ENCODE peak calls at places on chromosomes 3 and 15, in six cellular contexts. A, B, N, R, V and E are unnamed samples.

GRCh38 chr3:194494951-194495374 is 8.2 kb upstream of the ATP13A3 start:
- DNase-seq in N (no peak), B (no peak), A (no peak), V (peak), R (no peak), E (no peak)

GRCh38 chr15:58865420-58865880 is 68.0 kb downstream of the SLTM start:
- DNase-seq in B (no peak), A (no peak), R (no peak), N (no peak), V (peak), E (no peak)

GRCh38 chr15:66956672-66957540 is 108.5 kb upstream of the SMAD3 start:
- DNase-seq in A (no peak), B (no peak), V (no peak), N (no peak), R (no peak), E (no peak)

GRCh38 chr3:139538733-139539132 is 809 bp downstream of the RBP1 start:
- DNase-seq in V (no peak), A (peak), R (no peak), N (no peak), B (no peak), E (no peak)

GRCh38 chr15:93861413-93861812 is 369.9 kb upstream of the MCTP2 start:
- DNase-seq in N (no peak), V (no peak), A (no peak), B (no peak), R (no peak), E (no peak)

GRCh38 chr3:133474251-133474801 is 74.5 kb downstream of the BFSP2 start:
- DNase-seq in N (no peak), A (peak), R (no peak), B (no peak), V (no peak), E (no peak)

GRCh38 chr3:127535901-127536817 is 54.4 kb downstream of the TPRA1 start:
- DNase-seq in R (no peak), N (no peak), A (no peak), V (no peak), B (no peak), E (no peak)

GRCh38 chr3:33060609-33061337 is 36.2 kb downstream of the GLB1 start:
- DNase-seq in A (no peak), V (no peak), R (no peak), B (no peak), N (no peak), E (no peak)

GRCh38 chr3:196662711-196663571 is 23.4 kb downstream of the NRROS start:
- DNase-seq in A (peak), R (no peak), V (no peak), N (no peak), B (peak), E (no peak)

GRCh38 chr3:87088984-87089841 is 98.3 kb upstream of the VGLL3 start:
- DNase-seq in B (peak), R (peak), V (no peak), N (no peak), A (peak), E (no peak)

GRCh38 chr15:48962662-48963523 is 826 bp downstream of the SHC4 start:
- DNase-seq in A (peak), N (no peak), V (no peak), B (no peak), R (no peak), E (peak)

GRCh38 chr15:40051616-40052415 is 12.8 kb upstream of the SRP14 start:
- DNase-seq in R (no peak), B (peak), A (no peak), N (no peak), V (no peak), E (no peak)

GRCh38 chr3:122560680-122561079 is 3.4 kb downstream of the PARP9 start:
- DNase-seq in N (peak), B (peak), V (peak), A (peak), R (peak), E (peak)

GRCh38 chr3:161305095-161305991 is 66.0 kb downstream of the SPTSSB start:
- DNase-seq in A (peak), B (peak), R (peak), V (no peak), N (no peak), E (peak)

GRCh38 chr3:46300461-46300789 is 53.5 kb upstream of the CCR2 start:
- DNase-seq in R (no peak), A (no peak), V (no peak), N (no peak), B (no peak), E (no peak)

DNA sequence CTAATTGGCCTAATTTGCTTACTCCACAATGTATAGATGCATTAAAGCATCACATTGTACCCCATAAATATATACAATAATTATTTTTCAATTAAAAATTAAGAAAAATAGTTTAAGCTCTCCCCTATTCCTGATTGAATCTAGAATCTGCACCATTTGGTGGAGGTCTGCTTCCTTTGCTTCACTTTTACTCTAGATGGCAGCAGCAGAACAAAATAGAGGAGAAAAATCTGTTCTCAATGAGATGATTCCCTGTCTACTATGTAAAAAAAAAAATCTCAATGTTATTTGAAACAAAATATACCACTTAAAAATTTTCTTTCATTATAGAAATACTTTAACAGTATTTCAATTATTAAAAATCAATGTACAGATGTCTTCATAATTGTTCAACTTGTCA is 109.6 kb upstream of the FXR1 start:
- DNase-seq in B (peak), V (peak), N (no peak), A (peak), R (no peak), E (peak)
- TF ChIP-seq BHLHE40 in B (no peak), V (no peak), N (no peak), A (no peak), R (no peak), E (no peak)

DNA sequence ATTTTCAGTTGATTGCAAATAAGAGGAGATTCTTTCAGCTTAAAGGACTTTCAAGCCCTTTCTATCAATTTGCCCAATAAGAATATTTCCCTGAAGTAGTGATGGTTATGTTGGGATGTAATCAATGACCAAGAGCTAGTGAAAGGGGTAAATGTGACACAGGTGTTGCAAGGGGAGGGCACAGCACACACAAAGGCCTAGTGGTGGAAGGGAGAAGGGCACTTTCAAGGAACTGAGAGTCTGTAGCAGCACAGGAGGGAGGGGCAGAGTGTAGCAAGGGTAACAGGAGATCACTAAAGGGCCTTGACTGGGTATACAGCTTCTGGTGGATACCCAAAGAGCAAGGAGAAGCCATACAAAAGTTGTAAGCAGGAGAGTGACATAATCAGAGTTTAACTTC is 217.8 kb upstream of the ARHGEF26 start:
- DNase-seq in B (no peak), A (no peak), R (no peak), V (no peak), N (no peak), E (peak)
- TF ChIP-seq BHLHE40 in B (no peak), A (no peak), R (no peak), V (no peak), N (no peak), E (no peak)

DNA sequence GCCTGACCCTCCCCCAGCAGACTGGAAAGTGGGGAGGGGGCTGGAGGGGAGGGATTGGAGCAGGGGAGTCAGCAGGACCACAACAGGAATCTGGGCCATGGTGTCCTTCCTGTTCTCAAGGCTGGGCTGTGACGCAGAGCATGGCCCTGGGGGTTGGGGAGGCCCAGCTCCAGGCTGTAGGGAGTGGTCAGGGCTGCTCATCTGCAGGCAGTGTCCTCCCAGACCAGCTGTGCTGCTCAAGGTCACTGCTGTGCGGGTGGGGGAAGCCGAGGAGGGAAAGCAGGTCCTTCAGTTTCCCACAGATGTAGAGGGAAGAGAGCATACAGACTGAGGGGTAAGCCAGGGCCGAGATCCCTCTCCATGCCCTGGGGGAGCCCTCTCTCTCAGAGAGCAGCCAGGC is 40.7 kb downstream of the CYP11A1 start:
- DNase-seq in B (no peak), N (no peak), R (no peak), V (no peak), A (peak), E (no peak)
- TF ChIP-seq BHLHE40 in B (no peak), N (no peak), R (no peak), V (no peak), A (no peak), E (no peak)

GRCh38 chr15:90001062-90001682 is at the start of gene ZNF710:
- DNase-seq in R (peak), N (no peak), V (no peak), B (peak), A (peak), E (peak)

GRCh38 chr15:90003736-90004135 is 2.6 kb downstream of the ZNF710 start:
- DNase-seq in V (no peak), A (no peak), N (no peak), B (no peak), R (no peak), E (no peak)

GRCh38 chr15:90004252-90004651 is 3.1 kb downstream of the ZNF710 start:
- DNase-seq in A (no peak), B (no peak), R (no peak), V (no peak), N (no peak), E (no peak)

GRCh38 chr15:90001683-90002427 is 731 bp downstream of the ZNF710 start:
- DNase-seq in V (peak), B (peak), A (peak), R (peak), N (no peak), E (peak)

GRCh38 chr15:90002428-90002844 is 1.3 kb downstream of the ZNF710 start:
- DNase-seq in R (peak), B (peak), N (no peak), A (peak), V (no peak), E (peak)
- TF ChIP-seq BHLHE40 in R (no peak), B (no peak), N (no peak), A (no peak), V (no peak), E (no peak)

GRCh38 chr3:49025005-49025792 is 3.3 kb downstream of the NDUFAF3 start:
- DNase-seq in R (no peak), A (no peak), V (no peak), N (no peak), B (no peak), E (no peak)
- TF ChIP-seq BHLHE40 in R (no peak), A (no peak), V (no peak), N (peak), B (peak), E (no peak)

GRCh38 chr3:172135766-172136729 is 96.7 kb downstream of the FNDC3B start:
- DNase-seq in R (no peak), N (no peak), B (peak), A (peak), V (no peak), E (no peak)
- TF ChIP-seq BHLHE40 in R (no peak), N (no peak), B (no peak), A (no peak), V (no peak), E (no peak)

DNA sequence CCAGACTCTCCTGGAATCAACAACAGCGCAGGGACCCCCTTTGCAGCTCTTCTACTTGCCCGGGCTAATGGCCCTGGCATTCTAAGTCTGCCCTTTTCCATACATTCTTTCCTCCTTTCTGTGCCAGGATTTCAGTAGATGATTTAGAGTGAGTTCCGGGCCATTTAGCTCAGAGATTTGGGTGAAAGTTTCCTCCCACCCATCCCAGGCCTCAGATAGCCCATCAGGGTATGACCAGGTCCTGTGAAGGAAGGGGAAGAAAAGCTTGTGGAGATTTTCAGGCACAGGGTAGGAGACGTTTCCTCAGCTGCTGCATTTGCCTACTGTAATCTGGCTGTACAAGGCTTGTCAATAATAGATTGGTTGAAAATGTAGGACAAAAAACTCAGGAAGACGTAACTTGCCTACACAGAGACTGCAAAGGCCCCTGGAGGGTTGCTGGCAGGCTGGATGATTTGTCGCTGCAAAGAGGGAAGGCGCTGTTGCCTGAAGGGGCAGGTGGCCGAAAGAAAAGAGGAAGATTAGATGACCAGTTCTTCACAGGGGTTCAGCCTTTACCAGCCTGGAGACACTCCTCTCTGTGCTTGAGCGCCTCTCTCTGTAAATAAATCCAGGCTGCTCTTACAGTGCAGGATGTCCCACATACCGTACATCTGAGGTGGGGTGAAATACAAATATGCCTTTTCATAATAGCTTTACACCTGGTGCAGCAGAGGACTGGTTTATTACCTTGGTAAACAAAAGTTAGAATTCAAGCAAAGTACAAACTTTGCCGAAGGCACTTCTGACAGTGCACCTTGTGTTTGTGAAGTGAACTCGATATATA is 63.4 kb upstream of the BCL6 start:
- DNase-seq in A (no peak), N (no peak), B (no peak), R (no peak), V (peak), E (no peak)
- TF ChIP-seq BHLHE40 in A (no peak), N (no peak), B (no peak), R (no peak), V (no peak), E (no peak)

GRCh38 chr15:45831787-45832186 is 197.0 kb downstream of the SQOR start:
- DNase-seq in R (no peak), V (no peak), A (no peak), B (no peak), N (no peak), E (no peak)

GRCh38 chr15:45834622-45835021 is 199.8 kb downstream of the SQOR start:
- DNase-seq in N (no peak), B (no peak), V (no peak), R (no peak), A (no peak), E (no peak)

GRCh38 chr15:45827275-45827674 is 192.4 kb downstream of the SQOR start:
- DNase-seq in N (no peak), B (no peak), A (no peak), V (peak), R (no peak), E (no peak)

DNA sequence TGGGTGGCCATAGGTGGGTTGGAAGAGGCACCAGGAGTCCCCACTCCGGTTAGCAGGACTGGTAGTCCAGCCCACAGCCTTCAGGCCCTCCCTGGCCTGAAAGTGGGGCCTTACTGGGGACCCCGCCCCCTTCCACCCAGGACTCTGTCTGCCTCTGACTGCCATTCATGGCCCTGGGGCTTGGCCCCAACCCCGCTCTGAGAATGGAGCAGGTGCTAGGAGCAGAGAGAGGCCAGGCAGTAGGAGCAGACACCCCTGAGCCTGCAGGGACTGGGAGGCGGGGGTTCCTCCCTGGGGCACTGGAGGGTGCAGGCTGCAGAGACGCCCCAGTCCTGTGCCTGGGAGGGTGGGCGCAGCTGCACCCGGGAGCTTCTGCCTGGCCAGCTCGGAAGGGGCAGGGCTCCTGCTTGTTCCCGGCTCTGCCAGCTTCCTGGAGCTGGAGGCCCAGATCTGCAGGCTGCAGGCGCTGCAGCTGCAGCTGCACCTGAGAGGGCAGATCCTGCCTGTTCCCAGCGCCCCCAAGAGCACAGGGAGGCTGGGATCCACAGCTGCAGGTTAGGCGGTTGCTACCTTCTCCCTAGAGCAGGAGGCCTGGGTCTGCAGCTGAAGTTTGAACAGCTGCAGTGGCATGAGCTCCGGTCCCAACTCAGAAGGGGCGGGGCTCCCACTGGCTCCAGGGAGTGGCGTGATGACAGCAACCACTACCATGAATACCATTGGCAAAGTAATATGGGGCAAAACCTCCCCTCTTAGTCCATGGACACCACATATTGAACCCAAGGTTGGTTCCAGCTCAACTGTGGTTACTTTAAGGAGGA is 194.7 kb downstream of the SQOR start:
- DNase-seq in V (no peak), N (no peak), R (no peak), B (no peak), A (no peak), E (no peak)
- TF ChIP-seq BHLHE40 in V (no peak), N (no peak), R (no peak), B (no peak), A (no peak), E (no peak)